ENCODE peak calls at places on chromosome X, in seven cellular contexts. K, C, U, B, X, Q and T are unnamed samples.

GRCh38 chrX:9188117-9188516 is 154.2 kb upstream of the FAM9B start:
- DNase-seq in K (no peak), C (no peak), U (no peak), B (no peak), X (no peak), Q (no peak), T (no peak)

GRCh38 chrX:126770179-126770578 is 49.4 kb upstream of the PRR32 start:
- DNase-seq in K (peak; percentile 64), C (no peak), U (no peak), B (peak; percentile 6), X (no peak), Q (peak; percentile 68), T (no peak)

GRCh38 chrX:1649623-1650022 is 34.8 kb downstream of the ASMT start:
- DNase-seq in K (peak; percentile 87), C (peak; percentile 71), U (no peak), B (peak; percentile 63), X (peak; percentile 54), Q (no peak), T (no peak)

GRCh38 chrX:10011991-10012390 is 44.8 kb downstream of the CLDN34 start:
- DNase-seq in K (no peak), C (peak; percentile 44), U (no peak), B (no peak), X (no peak), Q (no peak), T (peak; percentile 37)

GRCh38 chrX:150460781-150461180 is 97.7 kb downstream of the MAMLD1 start:
- DNase-seq in K (no peak), C (no peak), U (no peak), B (no peak), X (no peak), Q (no peak), T (no peak)

GRCh38 chrX:45851434-45851991 is 650.8 kb upstream of the DIPK2B start:
- DNase-seq in K (peak; percentile 85), C (peak; percentile 82), U (no peak), B (no peak), X (peak; percentile 65), Q (peak; percentile 15), T (peak; percentile 22)

GRCh38 chrX:12080265-12080664 is 58.0 kb upstream of the FRMPD4 start:
- DNase-seq in K (peak; percentile 52), C (peak; percentile 26), U (peak; percentile 55), B (peak; percentile 8), X (no peak), Q (peak; percentile 58), T (peak; percentile 41)

GRCh38 chrX:54447461-54447860 is 7.3 kb downstream of the TSR2 start:
- DNase-seq in K (peak; percentile 64), C (peak; percentile 38), U (no peak), B (no peak), X (no peak), Q (peak; percentile 15), T (peak; percentile 7)

GRCh38 chrX:3326721-3327120 is 19.7 kb downstream of the MXRA5 start:
- DNase-seq in K (peak; percentile 1), C (no peak), U (peak; percentile 10), B (no peak), X (no peak), Q (no peak), T (peak; percentile 31)

GRCh38 chrX:54292755-54293154 is 65.1 kb downstream of the WNK3 start:
- DNase-seq in K (no peak), C (no peak), U (no peak), B (no peak), X (no peak), Q (no peak), T (no peak)

GRCh38 chrX:24988314-24988713 is 27.5 kb downstream of the ARX start:
- DNase-seq in K (no peak), C (no peak), U (no peak), B (no peak), X (no peak), Q (no peak), T (no peak)

GRCh38 chrX:43000121-43000520 is 222.2 kb upstream of the PPP1R2C start:
- DNase-seq in K (no peak), C (no peak), U (no peak), B (no peak), X (no peak), Q (peak; percentile 58), T (no peak)

GRCh38 chrX:71533514-71533849 is 578 bp downstream of the OGT start:
- DNase-seq in K (no peak), C (no peak), U (no peak), B (no peak), X (no peak), Q (peak; percentile 15), T (no peak)

GRCh38 chrX:131830400-131831184 is 192.5 kb upstream of the STK26 start:
- DNase-seq in K (peak; percentile 98), C (peak; percentile 95), U (peak; percentile 69), B (peak; percentile 81), X (peak; percentile 67), Q (peak; percentile 99), T (peak; percentile 89)

GRCh38 chrX:17860179-17860780 is 818 bp downstream of the RAI2 start:
- DNase-seq in K (peak; percentile 2), C (no peak), U (no peak), B (no peak), X (peak; percentile 46), Q (no peak), T (peak; percentile 0)

GRCh38 chrX:41312786-41313185 is 21.2 kb upstream of the DDX3X start:
- DNase-seq in K (no peak), C (no peak), U (no peak), B (no peak), X (no peak), Q (no peak), T (no peak)

GRCh38 chrX:41304178-41304577 is 29.8 kb upstream of the DDX3X start:
- DNase-seq in K (no peak), C (peak; percentile 59), U (no peak), B (no peak), X (no peak), Q (no peak), T (no peak)

GRCh38 chrX:41314204-41314603 is 19.8 kb upstream of the DDX3X start:
- DNase-seq in K (no peak), C (no peak), U (no peak), B (no peak), X (no peak), Q (no peak), T (no peak)

GRCh38 chrX:41313419-41313818 is 20.5 kb upstream of the DDX3X start:
- DNase-seq in K (no peak), C (no peak), U (peak; percentile 94), B (no peak), X (no peak), Q (peak; percentile 76), T (peak; percentile 65)

GRCh38 chrX:41308884-41309655 is 24.9 kb upstream of the DDX3X start:
- DNase-seq in K (no peak), C (no peak), U (no peak), B (no peak), X (no peak), Q (no peak), T (no peak)
- H3K18ac ChIP-seq in K (no peak overlapping the region), C (no peak overlapping the region), U (no peak overlapping the region), B (no peak overlapping the region), X (no peak overlapping the region), Q (no peak overlapping the region), T (no peak overlapping the region)

GRCh38 chrX:135050603-135051002 is 1.3 kb downstream of the RTL8A start:
- DNase-seq in K (no peak), C (no peak), U (no peak), B (no peak), X (no peak), Q (no peak), T (no peak)
- H4K8ac ChIP-seq in K (no peak overlapping the region), C (no peak overlapping the region), U (no peak overlapping the region), B (no peak overlapping the region), X (no peak overlapping the region), Q (no peak overlapping the region), T (no peak overlapping the region)

DNA sequence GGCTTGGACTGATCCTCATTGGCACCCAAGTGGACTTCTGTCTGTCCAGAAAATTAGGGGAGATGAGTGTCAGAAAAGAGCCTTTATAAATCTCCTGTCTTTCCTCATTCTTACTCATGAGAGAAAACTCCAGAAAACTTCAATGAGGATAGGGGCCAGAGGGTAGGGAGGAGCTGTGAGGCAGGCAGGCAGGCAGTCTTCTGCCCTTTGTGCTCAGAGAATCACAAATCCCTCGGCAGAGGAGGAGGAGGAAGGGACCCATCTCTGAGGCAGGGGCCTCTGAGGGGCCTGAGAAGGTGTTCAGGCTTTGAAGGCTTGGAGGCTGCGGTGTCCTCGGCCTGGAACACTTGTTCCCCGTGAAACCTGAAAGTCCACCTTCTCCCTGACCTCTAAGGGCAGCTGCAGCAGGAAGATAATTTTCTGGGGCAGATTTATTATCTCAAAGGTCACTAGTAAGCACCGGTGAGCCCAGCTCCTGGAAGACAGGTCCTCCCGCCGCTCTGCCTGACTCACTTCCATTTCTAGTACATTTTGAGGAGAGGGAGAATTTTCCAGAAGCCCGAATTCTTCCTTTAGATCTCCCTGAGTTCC is 200.3 kb upstream of the BCOR start:
- DNase-seq in K (no peak), C (no peak), U (no peak), B (no peak), X (no peak), Q (peak; percentile 66), T (no peak)
- H3K18ac ChIP-seq in K (peak overlapping the region; percentile 55), C (no peak overlapping the region), U (no peak overlapping the region), B (no peak overlapping the region), X (no peak overlapping the region), Q (peak overlapping the region; percentile 82), T (no peak overlapping the region)

DNA sequence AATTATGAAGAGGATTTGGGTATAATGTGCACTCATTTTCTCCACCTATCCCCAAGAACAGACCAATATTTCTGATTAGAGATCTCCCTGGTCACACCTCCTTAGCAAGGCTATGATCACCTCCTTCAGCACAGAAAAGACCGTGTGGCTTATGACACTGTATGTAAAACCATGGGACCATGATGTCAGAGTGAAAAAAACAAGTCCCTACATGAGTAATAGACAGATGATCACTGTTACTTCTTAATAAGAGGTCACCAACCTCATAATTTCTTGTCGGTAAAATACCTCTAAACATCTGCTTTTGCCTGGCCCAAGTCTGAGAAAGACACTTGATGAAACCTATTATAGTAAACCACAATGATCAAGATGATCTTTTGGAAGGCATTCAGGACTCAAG is 330.6 kb upstream of the F9 start:
- DNase-seq in K (no peak), C (no peak), U (no peak), B (no peak), X (no peak), Q (no peak), T (no peak)
- H4K8ac ChIP-seq in K (no peak overlapping the region), C (no peak overlapping the region), U (no peak overlapping the region), B (no peak overlapping the region), X (no peak overlapping the region), Q (no peak overlapping the region), T (no peak overlapping the region)

GRCh38 chrX:73867144-73867543 is 304.1 kb downstream of the CHIC1 start:
- DNase-seq in K (no peak), C (no peak), U (no peak), B (no peak), X (no peak), Q (no peak), T (no peak)

GRCh38 chrX:73863268-73863667 is 300.3 kb downstream of the CHIC1 start:
- DNase-seq in K (no peak), C (no peak), U (no peak), B (no peak), X (no peak), Q (no peak), T (no peak)

GRCh38 chrX:73863852-73864251 is 300.9 kb downstream of the CHIC1 start:
- DNase-seq in K (no peak), C (no peak), U (no peak), B (no peak), X (no peak), Q (no peak), T (no peak)

GRCh38 chrX:73868916-73869315 is 305.9 kb downstream of the CHIC1 start:
- DNase-seq in K (no peak), C (no peak), U (no peak), B (no peak), X (no peak), Q (no peak), T (no peak)
- H3K18ac ChIP-seq in K (no peak overlapping the region), C (no peak overlapping the region), U (no peak overlapping the region), B (no peak overlapping the region), X (no peak overlapping the region), Q (no peak overlapping the region), T (no peak overlapping the region)